ENCODE peak calls at places on chromosomes 11 and 22, in ten cellular contexts. D is stimulated activated CD4-positive, alpha-beta T cell treated with anti-CD3 and anti-CD28 coated beads, Interleukin-2, amount 100 ng/mL, for 48 hours; G is HAP-1; E is ureter; S is GM04503; L is omental fat pad; R is T-helper 9 cell; W is activated CD8-positive, alpha-beta memory T cell treated with anti-CD3 and anti-CD28 coated beads for 48 hours; O is erythroblast; M is vagina. X is an unnamed sample.

GRCh38 chr22:47114813-47115517 is 352.5 kb downstream of the TBC1D22A start:
- DNase-seq in G (no peak), D (no peak), E (no peak), M (no peak), R (no peak), L (no peak), S (no peak), W (no peak), O (no peak), X (no peak)

GRCh38 chr11:102757823-102758549 is 22.4 kb downstream of the MMP10 start:
- DNase-seq in L (no peak), D (no peak), E (no peak), M (no peak), G (no peak), R (no peak), W (no peak), O (no peak), S (no peak), X (no peak)

GRCh38 chr11:46051102-46051501 is 70.2 kb downstream of the PHF21A start:
- DNase-seq in E (no peak), R (no peak), M (no peak), S (no peak), W (no peak), D (no peak), O (no peak), L (no peak), G (no peak), X (no peak)

GRCh38 chr11:117830674-117831351 is 6.3 kb upstream of the FXYD2 start:
- DNase-seq in M (no peak), O (no peak), S (no peak), E (peak; percentile 41), R (no peak), L (peak; percentile 19), D (no peak), G (no peak), W (no peak), X (no peak)

GRCh38 chr11:12066056-12066798 is 44.2 kb upstream of the MICAL2 start:
- DNase-seq in L (no peak), M (no peak), G (no peak), W (no peak), E (peak; percentile 75), D (no peak), R (no peak), S (peak; percentile 92), O (no peak), X (no peak)

GRCh38 chr11:79431535-79431934 is 9.3 kb downstream of the TENM4 start:
- DNase-seq in E (no peak), D (no peak), L (no peak), M (no peak), O (no peak), S (no peak), G (no peak), W (no peak), R (no peak), X (no peak)

GRCh38 chr11:47215366-47215925 is 672 bp downstream of the DDB2 start:
- DNase-seq in M (no peak), L (no peak), E (no peak), R (no peak), S (no peak), G (peak; percentile 11), W (no peak), O (no peak), D (no peak), X (no peak)

GRCh38 chr11:43511959-43512358 is 153.2 kb downstream of the TTC17 start:
- DNase-seq in R (no peak), O (no peak), S (no peak), L (no peak), G (no peak), M (no peak), W (no peak), E (no peak), D (no peak), X (no peak)

GRCh38 chr22:25987948-25988347 is 181.3 kb upstream of the SEZ6L start:
- DNase-seq in D (no peak), O (no peak), R (no peak), M (no peak), L (no peak), E (no peak), W (no peak), S (no peak), G (no peak), X (no peak)

GRCh38 chr11:35163707-35164496 is 24.9 kb downstream of the CD44 start:
- DNase-seq in L (no peak), O (peak; percentile 32), M (no peak), G (no peak), S (no peak), D (no peak), W (no peak), R (no peak), E (no peak), X (no peak)

GRCh38 chr22:44780876-44781275 is 28.5 kb downstream of the ARHGAP8 start:
- DNase-seq in W (no peak), D (no peak), L (no peak), G (no peak), E (no peak), O (no peak), R (no peak), S (no peak), M (no peak), X (no peak)

GRCh38 chr11:37972691-37973090 is 1374.7 kb upstream of the RAG2 start:
- DNase-seq in R (no peak), O (no peak), E (no peak), S (no peak), D (no peak), L (no peak), G (no peak), W (no peak), M (no peak), X (no peak)

GRCh38 chr22:17366830-17367229 is 2.4 kb upstream of the CECR2 start:
- DNase-seq in G (peak; percentile 67), D (no peak), E (no peak), S (no peak), W (no peak), M (no peak), R (no peak), O (no peak), L (no peak), X (no peak)

GRCh38 chr11:120666121-120666639 is 154.6 kb downstream of the GRIK4 start:
- DNase-seq in R (no peak), S (no peak), G (no peak), M (no peak), E (no peak), O (no peak), W (no peak), D (no peak), L (no peak), X (no peak)

GRCh38 chr22:50183141-50183971 is 2.4 kb upstream of the TRABD start:
- DNase-seq in S (no peak), L (no peak), E (no peak), D (no peak), G (no peak), R (no peak), O (no peak), M (no peak), W (no peak), X (no peak)

GRCh38 chr22:27397948-27398330 is 403.6 kb downstream of the MN1 start:
- DNase-seq in L (no peak), D (no peak), R (no peak), G (no peak), S (no peak), E (peak; percentile 69), M (no peak), W (no peak), O (no peak), X (no peak)

GRCh38 chr11:67054851-67055523 is 1.7 kb upstream of the RHOD start:
- DNase-seq in D (peak; percentile 19), G (peak; percentile 62), M (no peak), E (peak; percentile 84), S (no peak), L (no peak), W (no peak), O (peak; percentile 81), R (no peak), X (no peak)

GRCh38 chr11:42647993-42648392 is 663.8 kb upstream of the API5 start:
- DNase-seq in D (no peak), G (no peak), E (no peak), S (no peak), M (no peak), L (no peak), O (no peak), R (no peak), W (no peak), X (no peak)

GRCh38 chr11:63768232-63769043 is at the start of gene ZFTA:
- DNase-seq in S (no peak), W (peak; percentile 47), E (no peak), O (peak; percentile 67), M (no peak), L (no peak), G (peak; percentile 64), R (peak; percentile 57), D (peak; percentile 50), X (peak; percentile 85)

GRCh38 chr11:2190670-2191471 is 19.3 kb upstream of the TH start:
- DNase-seq in M (no peak), G (no peak), E (no peak), O (no peak), W (no peak), L (no peak), D (no peak), R (no peak), S (no peak), X (no peak)

GRCh38 chr11:14449302-14449714 is 50.3 kb downstream of the COPB1 start:
- DNase-seq in W (no peak), E (no peak), R (no peak), S (no peak), D (no peak), M (no peak), G (no peak), L (no peak), O (no peak), X (no peak)

GRCh38 chr11:19723572-19724342 is 11.1 kb downstream of the NAV2 start:
- DNase-seq in R (peak; percentile 23), M (no peak), S (no peak), D (no peak), W (no peak), L (no peak), G (no peak), O (no peak), E (peak; percentile 59), X (peak; percentile 58)

GRCh38 chr11:12154871-12155668 is 44.7 kb downstream of the MICAL2 start:
- DNase-seq in W (no peak), E (no peak), R (no peak), O (no peak), S (no peak), M (no peak), G (no peak), L (no peak), D (no peak), X (no peak)

GRCh38 chr22:19968450-19968891 is 26.9 kb upstream of the TXNRD2 start:
- DNase-seq in D (no peak), M (no peak), S (no peak), E (no peak), W (no peak), R (no peak), G (no peak), O (no peak), L (no peak), X (no peak)

X was measured in stimulated activated effector memory CD8-positive, alpha-beta T cell treated with anti-CD3 and anti-CD28 coated beads, Interleukin-12 subunit alpha, Interleukin-12 subunit beta, amount 100 ng/mL, for 72 hours.